ENCODE peak calls at places on chromosomes 11 and 22, in seven cellular contexts. N is activated CD4-positive, CD25-positive, alpha-beta regulatory T cell treated with anti-CD3 and anti-CD28 coated beads, Interleukin-2, amount 50 U/mL, for 16 hours; P is GM12865; A is A549; S is A172; Q is CD4-positive, alpha-beta memory T cell; Y is stimulated activated CD8-positive, alpha-beta memory T cell treated with anti-CD3 and anti-CD28 coated beads, Interleukin-15, amount 100 ng/mL, for 24 hours. O is an unnamed sample.

GRCh38 chr11:78295991-78296930 is 107.5 kb downstream of the USP35 start:
- DNase-seq in N (no peak), P (no peak), A (no peak), S (no peak), Q (no peak), Y (no peak), O (no peak)

GRCh38 chr22:23849009-23850006 is 8.4 kb upstream of the SLC2A11 start:
- DNase-seq in N (peak; percentile 71), P (peak; percentile 84), A (peak; percentile 55), S (peak; percentile 40), Q (peak; percentile 80), Y (peak; percentile 89), O (peak; percentile 86)

GRCh38 chr11:102940714-102941588 is 14.6 kb downstream of the MMP13 start:
- DNase-seq in N (no peak), P (peak; percentile 68), A (peak; percentile 59), S (peak; percentile 63), Q (peak; percentile 39), Y (no peak), O (peak; percentile 65)

GRCh38 chr22:50705219-50705691 is 32.6 kb downstream of the SHANK3 start:
- DNase-seq in N (no peak), P (no peak), A (no peak), S (no peak), Q (no peak), Y (no peak), O (no peak)

GRCh38 chr11:121337078-121337477 is 44.5 kb downstream of the SC5D start:
- DNase-seq in N (no peak), P (peak; percentile 62), A (no peak), S (no peak), Q (no peak), Y (no peak), O (no peak)

GRCh38 chr11:67136156-67136555 is 17.1 kb downstream of the KDM2A start:
- DNase-seq in N (no peak), P (no peak), A (no peak), S (no peak), Q (no peak), Y (no peak), O (no peak)

GRCh38 chr11:20035701-20036601 is 124.3 kb downstream of the DBX1 start:
- DNase-seq in N (no peak), P (no peak), A (peak; percentile 96), S (peak; percentile 94), Q (no peak), Y (no peak), O (no peak)

GRCh38 chr22:33897621-33897910 is 22.7 kb downstream of the LARGE1 start:
- DNase-seq in N (no peak), P (no peak), A (no peak), S (no peak), Q (no peak), Y (no peak), O (no peak)

GRCh38 chr22:43776081-43776670 is 35.9 kb downstream of the EFCAB6 start:
- DNase-seq in N (no peak), P (no peak), A (no peak), S (no peak), Q (no peak), Y (no peak), O (no peak)

GRCh38 chr11:78840190-78840589 is 265.5 kb upstream of the NARS2 start:
- DNase-seq in N (no peak), P (no peak), A (no peak), S (no peak), Q (no peak), Y (no peak), O (no peak)

GRCh38 chr22:39530692-39531331 is 1.7 kb downstream of the RPS19BP1 start:
- DNase-seq in N (no peak), P (peak; percentile 67), A (no peak), S (no peak), Q (no peak), Y (no peak), O (peak; percentile 79)

GRCh38 chr11:75814369-75814685 is 683 bp upstream of the UVRAG start:
- DNase-seq in N (no peak), P (no peak), A (no peak), S (no peak), Q (no peak), Y (no peak), O (no peak)

GRCh38 chr11:36452231-36452630 is 57.8 kb downstream of the TRAF6 start:
- DNase-seq in N (no peak), P (no peak), A (no peak), S (peak; percentile 58), Q (peak; percentile 20), Y (no peak), O (no peak)

GRCh38 chr22:28883917-28884753 is 763 bp downstream of the ZNRF3 start:
- DNase-seq in N (no peak), P (peak; percentile 38), A (peak; percentile 20), S (no peak), Q (peak; percentile 46), Y (no peak), O (peak; percentile 59)

GRCh38 chr11:118488480-118489109 is 38.7 kb upstream of the TTC36 start:
- DNase-seq in N (peak; percentile 72), P (peak; percentile 88), A (peak; percentile 70), S (peak; percentile 50), Q (peak; percentile 83), Y (peak; percentile 61), O (peak; percentile 79)

GRCh38 chr22:29476116-29476515 is 3.9 kb upstream of the NEFH start:
- DNase-seq in N (no peak), P (peak; percentile 10), A (no peak), S (no peak), Q (no peak), Y (no peak), O (no peak)

GRCh38 chr11:130042093-130042591 is 27.6 kb upstream of the APLP2 start:
- DNase-seq in N (no peak), P (no peak), A (peak; percentile 79), S (peak; percentile 62), Q (no peak), Y (no peak), O (peak; percentile 47)

GRCh38 chr22:19849800-19850481 is 4.7 kb downstream of the GNB1L start:
- DNase-seq in N (no peak), P (no peak), A (no peak), S (no peak), Q (no peak), Y (no peak), O (no peak)

GRCh38 chr11:64558065-64558745 is 32.8 kb upstream of the SLC22A12 start:
- DNase-seq in N (no peak), P (no peak), A (no peak), S (no peak), Q (no peak), Y (no peak), O (no peak)

GRCh38 chr22:33853200-33854097 is 66.8 kb downstream of the LARGE1 start:
- DNase-seq in N (no peak), P (peak; percentile 88), A (peak; percentile 42), S (peak; percentile 75), Q (peak; percentile 2), Y (no peak), O (peak; percentile 91)

GRCh38 chr11:71433648-71434450 is 14.3 kb downstream of the DHCR7 start:
- DNase-seq in N (no peak), P (no peak), A (no peak), S (no peak), Q (no peak), Y (no peak), O (no peak)

GRCh38 chr22:46075764-46076531 is 74.4 kb upstream of the PPARA start:
- DNase-seq in N (no peak), P (no peak), A (no peak), S (no peak), Q (no peak), Y (no peak), O (no peak)

GRCh38 chr22:25069758-25070461 is 117.4 kb downstream of the KIAA1671 start:
- DNase-seq in N (no peak), P (no peak), A (no peak), S (no peak), Q (no peak), Y (no peak), O (no peak)

GRCh38 chr11:128615076-128615475 is 27.7 kb upstream of the ETS1 start:
- DNase-seq in N (no peak), P (no peak), A (no peak), S (no peak), Q (no peak), Y (no peak), O (no peak)

GRCh38 chr11:126194121-126194543 is 17.3 kb downstream of the RPUSD4 start:
- DNase-seq in N (no peak), P (peak; percentile 35), A (peak; percentile 37), S (peak; percentile 28), Q (peak; percentile 29), Y (no peak), O (peak; percentile 49)

GRCh38 chr22:37267128-37267587 is 15.2 kb upstream of the CYTH4 start:
- DNase-seq in N (peak; percentile 61), P (peak; percentile 72), A (no peak), S (no peak), Q (peak; percentile 76), Y (peak; percentile 55), O (peak; percentile 78)

GRCh38 chr22:24011735-24012068 is 598 bp downstream of the CABIN1 start:
- DNase-seq in N (no peak), P (no peak), A (no peak), S (no peak), Q (no peak), Y (no peak), O (no peak)

GRCh38 chr11:76801205-76801604 is 18.0 kb downstream of the TSKU start:
- DNase-seq in N (no peak), P (no peak), A (no peak), S (no peak), Q (no peak), Y (no peak), O (no peak)

GRCh38 chr11:12968101-12968500 is 41.0 kb upstream of the RASSF10 start:
- DNase-seq in N (no peak), P (no peak), A (no peak), S (peak; percentile 21), Q (no peak), Y (no peak), O (no peak)

GRCh38 chr11:111691176-111691575 is 75.0 kb downstream of the PPP2R1B start:
- DNase-seq in N (no peak), P (no peak), A (no peak), S (no peak), Q (no peak), Y (no peak), O (no peak)

GRCh38 chr22:50525104-50525958 is at the start of gene SCO2:
- DNase-seq in N (peak; percentile 93), P (peak; percentile 99), A (peak; percentile 97), S (peak; percentile 75), Q (peak; percentile 98), Y (peak; percentile 98), O (peak; percentile 99)

GRCh38 chr22:37967147-37967546 is 13.6 kb downstream of the POLR2F start:
- DNase-seq in N (no peak), P (no peak), A (no peak), S (no peak), Q (no peak), Y (no peak), O (no peak)

GRCh38 chr22:50481440-50482106 is at the start of gene ADM2:
- DNase-seq in N (no peak), P (no peak), A (no peak), S (no peak), Q (peak; percentile 57), Y (no peak), O (peak; percentile 55)

GRCh38 chr11:34926101-34926830 is 9.8 kb downstream of the PDHX start:
- DNase-seq in N (peak; percentile 18), P (peak; percentile 53), A (peak; percentile 53), S (peak; percentile 58), Q (peak; percentile 57), Y (no peak), O (peak; percentile 58)